ENCODE peak calls at places on chromosome 1, in ten cellular contexts. A is A673, O is Peyer's patch, I is BE2C, V is endothelial cell of umbilical vein, P is heart left ventricle, D is stomach, W is K562, N is cardiac muscle cell, Z is left lung. Y is an unnamed sample.
A peak's percentile ranks its signal among the peaks of the same experiment; 100 is the strongest.

GRCh38 chr1:241639040-241639652 is 1.0 kb downstream of the CHML start:
- DNase-seq in A (peak; percentile 1), O (no peak), I (no peak), V (peak; percentile 45), P (no peak), D (no peak), W (peak; percentile 62), N (peak; percentile 48), Z (no peak), Y (peak; percentile 31)

GRCh38 chr1:24918995-24919605 is 11.0 kb downstream of the RUNX3 start:
- DNase-seq in A (no peak), O (no peak), I (no peak), V (no peak), P (no peak), D (no peak), W (no peak), N (no peak), Z (no peak), Y (no peak)

GRCh38 chr1:63615809-63616420 is 22.7 kb downstream of the PGM1 start:
- DNase-seq in A (peak; percentile 81), O (peak; percentile 47), I (peak; percentile 35), V (peak; percentile 82), P (peak; percentile 34), D (peak; percentile 65), W (peak; percentile 73), N (peak; percentile 84), Z (peak; percentile 42), Y (peak; percentile 64)

GRCh38 chr1:161498646-161499045 is 6.6 kb upstream of the FCGR2A start:
- DNase-seq in A (no peak), O (no peak), I (no peak), V (no peak), P (no peak), D (no peak), W (no peak), N (no peak), Z (no peak), Y (no peak)

GRCh38 chr1:226019550-226019949 is 20.4 kb upstream of the SDE2 start:
- DNase-seq in A (no peak), O (no peak), I (no peak), V (no peak), P (no peak), D (no peak), W (no peak), N (no peak), Z (no peak), Y (no peak)

GRCh38 chr1:87555366-87555765 is 226.7 kb downstream of the LMO4 start:
- DNase-seq in A (no peak), O (no peak), I (no peak), V (no peak), P (no peak), D (no peak), W (no peak), N (no peak), Z (no peak), Y (peak; percentile 67)

GRCh38 chr1:151494741-151495281 is 16.4 kb upstream of the CGN start:
- DNase-seq in A (peak; percentile 82), O (no peak), I (no peak), V (peak; percentile 86), P (no peak), D (no peak), W (peak; percentile 39), N (peak; percentile 79), Z (no peak), Y (peak; percentile 85)

GRCh38 chr1:55466343-55466742 is 251.2 kb upstream of the USP24 start:
- DNase-seq in A (no peak), O (no peak), I (no peak), V (no peak), P (no peak), D (no peak), W (no peak), N (no peak), Z (no peak), Y (peak; percentile 85)

DNA sequence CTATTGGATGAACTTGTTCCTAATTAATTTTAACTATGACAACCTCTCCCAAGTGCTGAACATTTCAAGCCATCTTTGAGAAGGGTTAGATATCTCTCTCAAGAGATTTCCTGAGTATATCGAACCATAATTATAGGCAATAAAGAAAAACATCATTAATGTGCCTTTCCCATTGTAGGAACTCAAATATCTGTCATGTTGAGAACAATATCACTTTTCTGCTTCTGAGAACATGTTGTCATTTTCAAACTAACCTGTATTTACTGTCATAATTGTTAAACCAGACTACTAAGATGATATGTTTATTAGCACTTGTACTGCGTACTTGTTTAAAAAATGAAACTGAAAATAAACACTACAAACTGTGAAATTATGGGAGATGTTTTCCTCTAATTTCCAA is 4.3 kb downstream of the EPS15 start:
- DNase-seq in A (no peak), O (no peak), I (no peak), V (no peak), P (no peak), D (no peak), W (no peak), N (no peak), Z (no peak), Y (no peak)
- H3K4me3 ChIP-seq in A (peak overlapping the region; percentile 9), O (peak overlapping the region; percentile 41), I (no peak overlapping the region), V (no peak overlapping the region), P (peak overlapping the region; percentile 40), D (peak overlapping the region; percentile 7), W (no peak overlapping the region), N (no peak overlapping the region), Z (no peak overlapping the region), Y (no peak overlapping the region)

GRCh38 chr1:101438359-101438758 is 201.5 kb downstream of the S1PR1 start:
- DNase-seq in A (no peak), O (peak; percentile 19), I (peak; percentile 51), V (peak; percentile 59), P (no peak), D (no peak), W (no peak), N (peak; percentile 18), Z (no peak), Y (peak; percentile 7)
- TF ChIP-seq CTCF in A (peak; percentile 46), O (no peak), I (peak; percentile 69), V (peak; percentile 44), P (no peak), D (no peak), W (peak; percentile 16), N (peak; percentile 21), Z (peak; percentile 7), Y (peak; percentile 6)

GRCh38 chr1:118970451-118970850 is 17.7 kb downstream of the TBX15 start:
- DNase-seq in A (no peak), O (no peak), I (no peak), V (no peak), P (no peak), D (no peak), W (no peak), N (no peak), Z (no peak), Y (no peak)

GRCh38 chr1:118973032-118973431 is 15.1 kb downstream of the TBX15 start:
- DNase-seq in A (no peak), O (no peak), I (no peak), V (no peak), P (no peak), D (no peak), W (no peak), N (no peak), Z (no peak), Y (no peak)

GRCh38 chr1:118973536-118974160 is 14.5 kb downstream of the TBX15 start:
- DNase-seq in A (no peak), O (no peak), I (no peak), V (no peak), P (no peak), D (no peak), W (no peak), N (no peak), Z (no peak), Y (no peak)

GRCh38 chr1:118977591-118977990 is 10.6 kb downstream of the TBX15 start:
- DNase-seq in A (no peak), O (no peak), I (no peak), V (no peak), P (no peak), D (no peak), W (no peak), N (no peak), Z (no peak), Y (no peak)

GRCh38 chr1:118974641-118975040 is 13.5 kb downstream of the TBX15 start:
- DNase-seq in A (no peak), O (no peak), I (no peak), V (no peak), P (no peak), D (no peak), W (no peak), N (no peak), Z (no peak), Y (no peak)
- H3K27me3 ChIP-seq in A (peaks cover 5% of the 10 kb centered on the region), O (no peaks in the 10 kb centered on the region), I (peaks cover 51% of the 10 kb centered on the region), V (peaks cover 40% of the 10 kb centered on the region), P (peaks cover 7% of the 10 kb centered on the region), D (peaks cover 92% of the 10 kb centered on the region), W (peaks cover 3% of the 10 kb centered on the region), N (peaks cover 99% of the 10 kb centered on the region), Z (peaks cover 72% of the 10 kb centered on the region), Y (peaks cover 14% of the 10 kb centered on the region)

DNA sequence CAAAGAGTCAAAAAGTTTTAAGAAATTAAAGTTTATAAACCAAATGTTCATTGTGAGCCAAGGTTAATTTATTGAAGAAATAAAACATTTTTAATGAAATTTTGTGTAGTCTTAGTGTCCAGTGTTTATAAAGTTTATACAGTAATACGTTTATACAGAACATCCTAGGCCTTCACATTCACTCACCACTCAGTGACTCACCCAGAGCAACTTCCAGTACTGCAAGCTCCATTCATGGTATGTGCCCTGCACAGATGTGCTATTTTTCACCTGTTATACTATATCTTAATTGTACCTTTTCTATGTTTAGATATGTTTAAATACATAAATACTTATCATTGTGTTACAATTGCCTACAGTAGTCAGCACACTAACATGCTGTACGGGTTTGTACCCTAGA is 33.6 kb downstream of the TYW3 start:
- DNase-seq in A (no peak), O (no peak), I (no peak), V (no peak), P (no peak), D (no peak), W (no peak), N (no peak), Z (no peak), Y (peak; percentile 7)
- H3K4me3 ChIP-seq in A (no peak overlapping the region), O (no peak overlapping the region), I (no peak overlapping the region), V (no peak overlapping the region), P (no peak overlapping the region), D (no peak overlapping the region), W (no peak overlapping the region), N (no peak overlapping the region), Z (no peak overlapping the region), Y (no peak overlapping the region)